ENCODE peak calls at places on chromosomes 2 and 18, in six cellular contexts. N is hepatocyte, Y is PC-3, T is SK-N-SH, P is HCT116, V is GM23248. H is an unnamed sample.
A peak's percentile ranks its signal among the peaks of the same experiment; 100 is the strongest.

GRCh38 chr18:55031164-55031563 is 71.9 kb upstream of the CCDC68 start:
- DNase-seq in N (no peak), Y (peak; percentile 25), T (no peak), P (no peak), V (no peak), H (no peak)

GRCh38 chr2:231187736-231188505 is 10.5 kb upstream of the ARMC9 start:
- DNase-seq in N (peak; percentile 63), Y (no peak), T (peak; percentile 83), P (no peak), V (peak; percentile 40), H (no peak)

GRCh38 chr2:205658068-205658467 is 24.2 kb upstream of the NRP2 start:
- DNase-seq in N (no peak), Y (no peak), T (no peak), P (no peak), V (no peak), H (no peak)

GRCh38 chr2:10532631-10533101 is 84.5 kb upstream of the ODC1 start:
- DNase-seq in N (no peak), Y (peak; percentile 83), T (no peak), P (no peak), V (peak; percentile 53), H (no peak)

GRCh38 chr18:76866631-76867030 is 44.3 kb downstream of the ZNF236 start:
- DNase-seq in N (no peak), Y (no peak), T (no peak), P (no peak), V (no peak), H (no peak)

GRCh38 chr2:216463148-216463547 is 35.5 kb upstream of the RPL37A start:
- DNase-seq in N (no peak), Y (no peak), T (no peak), P (no peak), V (no peak), H (no peak)

GRCh38 chr18:55552498-55553189 is 35.3 kb downstream of the TCF4 start:
- DNase-seq in N (no peak), Y (no peak), T (no peak), P (no peak), V (no peak), H (no peak)

GRCh38 chr2:240814280-240814679 is 5.7 kb downstream of the KIF1A start:
- DNase-seq in N (no peak), Y (no peak), T (no peak), P (no peak), V (no peak), H (no peak)

GRCh38 chr2:174829550-174829949 is 65.3 kb upstream of the CHRNA1 start:
- DNase-seq in N (no peak), Y (no peak), T (no peak), P (no peak), V (no peak), H (no peak)

GRCh38 chr2:61268249-61268648 is 106.3 kb downstream of the C2orf74 start:
- DNase-seq in N (no peak), Y (peak; percentile 16), T (no peak), P (no peak), V (no peak), H (no peak)

GRCh38 chr2:173350383-173350782 is 4.3 kb upstream of the CDCA7 start:
- DNase-seq in N (no peak), Y (no peak), T (no peak), P (no peak), V (no peak), H (peak; percentile 57)

GRCh38 chr2:16100006-16100405 is 159.7 kb downstream of the MYCN start:
- DNase-seq in N (peak; percentile 32), Y (peak; percentile 16), T (no peak), P (no peak), V (no peak), H (no peak)

GRCh38 chr2:172985139-172985874 is 90.3 kb upstream of the MAP3K20 start:
- DNase-seq in N (no peak), Y (peak; percentile 96), T (peak; percentile 3), P (peak; percentile 4), V (peak; percentile 88), H (no peak)

GRCh38 chr2:223855426-223855825 is 18.0 kb upstream of the AP1S3 start:
- DNase-seq in N (no peak), Y (peak; percentile 79), T (no peak), P (no peak), V (peak; percentile 24), H (no peak)

GRCh38 chr2:218217366-218218309 is 649 bp downstream of the ARPC2 start:
- DNase-seq in N (peak; percentile 76), Y (peak; percentile 25), T (peak; percentile 11), P (no peak), V (peak; percentile 73), H (peak; percentile 68)

GRCh38 chr2:159906315-159906714 is 108.3 kb upstream of the CD302 start:
- DNase-seq in N (peak; percentile 58), Y (no peak), T (no peak), P (no peak), V (no peak), H (no peak)

GRCh38 chr2:59322870-59323269 is 1081.7 kb upstream of the FANCL start:
- DNase-seq in N (no peak), Y (no peak), T (no peak), P (no peak), V (no peak), H (no peak)

GRCh38 chr2:143908843-143909242 is 611.1 kb downstream of the ZEB2 start:
- DNase-seq in N (no peak), Y (no peak), T (no peak), P (no peak), V (no peak), H (no peak)

GRCh38 chr2:105517814-105518705 is 119.2 kb upstream of the FHL2 start:
- DNase-seq in N (no peak), Y (no peak), T (peak; percentile 38), P (no peak), V (peak; percentile 45), H (no peak)

GRCh38 chr2:221569342-221570278 is 2.5 kb downstream of the EPHA4 start:
- DNase-seq in N (no peak), Y (no peak), T (no peak), P (no peak), V (no peak), H (no peak)

GRCh38 chr2:188944442-188944841 is 29.7 kb upstream of the COL3A1 start:
- DNase-seq in N (no peak), Y (no peak), T (no peak), P (no peak), V (no peak), H (no peak)

GRCh38 chr2:106975641-106976040 is 89.7 kb upstream of the ST6GAL2 start:
- DNase-seq in N (no peak), Y (no peak), T (no peak), P (no peak), V (no peak), H (no peak)

GRCh38 chr2:178891959-178892485 is 84.8 kb upstream of the TTN start:
- DNase-seq in N (no peak), Y (no peak), T (no peak), P (no peak), V (no peak), H (no peak)

GRCh38 chr2:120761164-120761861 is 25.6 kb downstream of the GLI2 start:
- DNase-seq in N (no peak), Y (no peak), T (no peak), P (no peak), V (no peak), H (no peak)

GRCh38 chr2:185921048-185921756 is 182.6 kb downstream of the FSIP2 start:
- DNase-seq in N (no peak), Y (peak; percentile 60), T (no peak), P (no peak), V (no peak), H (no peak)

GRCh38 chr2:239322414-239323086 is 78.3 kb downstream of the HDAC4 start:
- DNase-seq in N (no peak), Y (no peak), T (peak; percentile 8), P (no peak), V (peak; percentile 75), H (no peak)

GRCh38 chr2:42920446-42921161 is 128.2 kb upstream of the HAAO start:
- DNase-seq in N (no peak), Y (no peak), T (no peak), P (no peak), V (no peak), H (no peak)

GRCh38 chr2:140893685-140894084 is 1237.1 kb downstream of the LRP1B start:
- DNase-seq in N (no peak), Y (peak; percentile 88), T (no peak), P (no peak), V (peak; percentile 81), H (no peak)

GRCh38 chr2:9288681-9289338 is 82.2 kb downstream of the ASAP2 start:
- DNase-seq in N (no peak), Y (peak; percentile 22), T (no peak), P (no peak), V (peak; percentile 81), H (no peak)
- H3K4me2 ChIP-seq in N (no peak overlapping the region), Y (peak overlapping the region; percentile 58), T (peak overlapping the region; percentile 60), P (peak overlapping the region; percentile 86), V (peak overlapping the region; percentile 72), H (no peak overlapping the region)

GRCh38 chr2:89823556-89823955 is 1132.1 kb downstream of the RPIA start:
- DNase-seq in N (no peak), Y (no peak), T (no peak), P (no peak), V (no peak), H (no peak)

GRCh38 chr2:89821455-89821945 is 1130.0 kb downstream of the RPIA start:
- DNase-seq in N (no peak), Y (no peak), T (no peak), P (no peak), V (no peak), H (no peak)

GRCh38 chr2:89818873-89819272 is 1127.4 kb downstream of the RPIA start:
- DNase-seq in N (no peak), Y (no peak), T (no peak), P (no peak), V (no peak), H (no peak)

GRCh38 chr2:89820248-89820647 is 1128.8 kb downstream of the RPIA start:
- DNase-seq in N (no peak), Y (no peak), T (no peak), P (no peak), V (no peak), H (no peak)

GRCh38 chr2:89819809-89820208 is 1128.3 kb downstream of the RPIA start:
- DNase-seq in N (no peak), Y (no peak), T (no peak), P (no peak), V (no peak), H (no peak)
- H3K9me3 ChIP-seq in N (peaks cover 46% of the 10 kb centered on the region), Y (peaks cover 85% of the 10 kb centered on the region), T (no peaks in the 10 kb centered on the region), P (peaks cover 68% of the 10 kb centered on the region), V (peaks cover 7% of the 10 kb centered on the region), H (peaks cover 48% of the 10 kb centered on the region)

GRCh38 chr2:138922973-138923563 is 142.9 kb upstream of the NXPH2 start:
- DNase-seq in N (peak; percentile 31), Y (peak; percentile 70), T (peak; percentile 11), P (peak; percentile 22), V (peak; percentile 43), H (peak; percentile 5)
- TF ChIP-seq EZH2phosphoT487 in N (no peak), Y (no peak), T (no peak), P (no peak), V (no peak), H (no peak)

GRCh38 chr2:70790079-70790963 is at the start of gene FIGLA:
- DNase-seq in N (no peak), Y (no peak), T (peak; percentile 78), P (no peak), V (no peak), H (no peak)
- H3K4me2 ChIP-seq in N (peak within 1 kb of the TSS; percentile 78), Y (peak within 1 kb of the TSS; percentile 64), T (peak within 1 kb of the TSS; percentile 76), P (peak within 1 kb of the TSS; percentile 80), V (peak within 1 kb of the TSS; percentile 53), H (no peak within 1 kb of the TSS)

GRCh38 chr18:79896746-79897145 is 54.7 kb downstream of the SLC66A2 start:
- DNase-seq in N (no peak), Y (no peak), T (no peak), P (no peak), V (peak; percentile 22), H (no peak)
- H3K9me3 ChIP-seq in N (peaks cover 39% of the 10 kb centered on the region), Y (peaks cover 19% of the 10 kb centered on the region), T (peaks cover 19% of the 10 kb centered on the region), P (peaks cover 15% of the 10 kb centered on the region), V (peaks cover 2% of the 10 kb centered on the region), H (no peaks in the 10 kb centered on the region)

H was measured in OCI-LY7.